ENCODE peak calls at places on chromosomes 2 and 18, in ten cellular contexts. D is astrocyte of the spinal cord, I is choroid plexus epithelial cell, B is H1, H is tibial artery, F is uterus, E is cardiac muscle cell, Z is IMR-90, L is AG04450, O is heart right ventricle. Q is an unnamed sample.

GRCh38 chr2:149330127-149331022 is at the start of gene LYPD6:
- DNase-seq in D (peak), I (peak), B (no peak), H (peak), F (peak), E (peak), Z (peak), L (no peak), O (peak), Q (peak)

GRCh38 chr18:8051388-8051787 is 484.3 kb downstream of the PTPRM start:
- DNase-seq in D (peak), I (peak), B (no peak), H (no peak), F (no peak), E (no peak), Z (peak), L (no peak), O (no peak), Q (no peak)

GRCh38 chr2:95316466-95317122 is 19.4 kb downstream of the KCNIP3 start:
- DNase-seq in D (peak), I (peak), B (no peak), H (no peak), F (no peak), E (no peak), Z (peak), L (no peak), O (peak), Q (peak)

GRCh38 chr2:183359867-183360266 is 235.6 kb downstream of the NUP35 start:
- DNase-seq in D (peak), I (peak), B (no peak), H (no peak), F (no peak), E (no peak), Z (no peak), L (no peak), O (no peak), Q (peak)

GRCh38 chr2:105910497-105911238 is 166.0 kb downstream of the NCK2 start:
- DNase-seq in D (no peak), I (no peak), B (no peak), H (no peak), F (no peak), E (no peak), Z (no peak), L (no peak), O (no peak), Q (no peak)

GRCh38 chr2:26195006-26195961 is 22.4 kb downstream of the GAREM2 start:
- DNase-seq in D (no peak), I (no peak), B (no peak), H (no peak), F (no peak), E (peak), Z (no peak), L (no peak), O (no peak), Q (peak)

GRCh38 chr2:38592951-38593350 is 9.8 kb downstream of the HNRNPLL start:
- DNase-seq in D (no peak), I (peak), B (no peak), H (no peak), F (no peak), E (no peak), Z (peak), L (no peak), O (no peak), Q (peak)

GRCh38 chr18:24862225-24862893 is 401.9 kb downstream of the HRH4 start:
- DNase-seq in D (no peak), I (no peak), B (no peak), H (no peak), F (no peak), E (no peak), Z (no peak), L (no peak), O (no peak), Q (no peak)

GRCh38 chr2:159156834-159157233 is 129.7 kb downstream of the WDSUB1 start:
- DNase-seq in D (no peak), I (no peak), B (no peak), H (no peak), F (no peak), E (no peak), Z (no peak), L (no peak), O (no peak), Q (no peak)

GRCh38 chr18:46916551-46917107 is 678 bp downstream of the PIAS2 start:
- DNase-seq in D (peak), I (peak), B (no peak), H (no peak), F (no peak), E (no peak), Z (peak), L (no peak), O (no peak), Q (peak)

GRCh38 chr2:80706951-80707350 is 402.4 kb upstream of the LRRTM1 start:
- DNase-seq in D (no peak), I (no peak), B (no peak), H (no peak), F (no peak), E (no peak), Z (peak), L (no peak), O (no peak), Q (no peak)

GRCh38 chr2:66497706-66498596 is 63.0 kb downstream of the MEIS1 start:
- DNase-seq in D (no peak), I (no peak), B (no peak), H (no peak), F (no peak), E (no peak), Z (no peak), L (no peak), O (no peak), Q (no peak)

GRCh38 chr2:153536105-153536504 is 57.5 kb upstream of the RPRM start:
- DNase-seq in D (no peak), I (no peak), B (no peak), H (no peak), F (no peak), E (no peak), Z (no peak), L (no peak), O (no peak), Q (no peak)

GRCh38 chr18:62944454-62944853 is 229.1 kb downstream of the PHLPP1 start:
- DNase-seq in D (no peak), I (peak), B (no peak), H (no peak), F (no peak), E (peak), Z (no peak), L (no peak), O (no peak), Q (no peak)

GRCh38 chr18:33720133-33720532 is 142.1 kb downstream of the ASXL3 start:
- DNase-seq in D (peak), I (peak), B (no peak), H (no peak), F (no peak), E (no peak), Z (peak), L (peak), O (no peak), Q (peak)

GRCh38 chr2:211241891-211242290 is 685.5 kb downstream of the CPS1 start:
- DNase-seq in D (no peak), I (no peak), B (no peak), H (no peak), F (no peak), E (no peak), Z (no peak), L (no peak), O (no peak), Q (no peak)

GRCh38 chr18:65526099-65526498 is 224.7 kb upstream of the CDH7 start:
- DNase-seq in D (no peak), I (no peak), B (no peak), H (no peak), F (no peak), E (no peak), Z (no peak), L (no peak), O (no peak), Q (no peak)

GRCh38 chr2:28906376-28906775 is 11.9 kb downstream of the WDR43 start:
- DNase-seq in D (no peak), I (peak), B (no peak), H (no peak), F (no peak), E (no peak), Z (peak), L (no peak), O (no peak), Q (no peak)

GRCh38 chr2:10345813-10346212 is 43.1 kb downstream of the HPCAL1 start:
- DNase-seq in D (no peak), I (no peak), B (no peak), H (no peak), F (no peak), E (no peak), Z (no peak), L (no peak), O (no peak), Q (no peak)

GRCh38 chr2:214220251-214220650 is 190.6 kb upstream of the VWC2L start:
- DNase-seq in D (no peak), I (no peak), B (no peak), H (no peak), F (no peak), E (no peak), Z (no peak), L (no peak), O (no peak), Q (no peak)

GRCh38 chr18:10020176-10020575 is 106.4 kb downstream of the VAPA start:
- DNase-seq in D (no peak), I (peak), B (no peak), H (no peak), F (no peak), E (no peak), Z (no peak), L (no peak), O (no peak), Q (peak)

GRCh38 chr2:129936334-129936934 is 43.0 kb upstream of the RAB6C start:
- DNase-seq in D (peak), I (no peak), B (no peak), H (peak), F (no peak), E (no peak), Z (no peak), L (no peak), O (no peak), Q (no peak)

GRCh38 chr2:17373736-17374135 is 144.5 kb downstream of the RAD51AP2 start:
- DNase-seq in D (peak), I (peak), B (no peak), H (no peak), F (no peak), E (no peak), Z (peak), L (peak), O (no peak), Q (peak)

GRCh38 chr2:17375262-17375661 is 143.0 kb downstream of the RAD51AP2 start:
- DNase-seq in D (peak), I (peak), B (no peak), H (no peak), F (no peak), E (peak), Z (no peak), L (no peak), O (no peak), Q (no peak)

GRCh38 chr2:17373041-17373440 is 145.2 kb downstream of the RAD51AP2 start:
- DNase-seq in D (peak), I (peak), B (no peak), H (no peak), F (no peak), E (no peak), Z (peak), L (no peak), O (no peak), Q (peak)
- TF ChIP-seq CTCF in D (no peak), I (no peak), B (no peak), H (no peak), F (no peak), E (no peak), Z (no peak), L (no peak), O (no peak), Q (no peak)

DNA sequence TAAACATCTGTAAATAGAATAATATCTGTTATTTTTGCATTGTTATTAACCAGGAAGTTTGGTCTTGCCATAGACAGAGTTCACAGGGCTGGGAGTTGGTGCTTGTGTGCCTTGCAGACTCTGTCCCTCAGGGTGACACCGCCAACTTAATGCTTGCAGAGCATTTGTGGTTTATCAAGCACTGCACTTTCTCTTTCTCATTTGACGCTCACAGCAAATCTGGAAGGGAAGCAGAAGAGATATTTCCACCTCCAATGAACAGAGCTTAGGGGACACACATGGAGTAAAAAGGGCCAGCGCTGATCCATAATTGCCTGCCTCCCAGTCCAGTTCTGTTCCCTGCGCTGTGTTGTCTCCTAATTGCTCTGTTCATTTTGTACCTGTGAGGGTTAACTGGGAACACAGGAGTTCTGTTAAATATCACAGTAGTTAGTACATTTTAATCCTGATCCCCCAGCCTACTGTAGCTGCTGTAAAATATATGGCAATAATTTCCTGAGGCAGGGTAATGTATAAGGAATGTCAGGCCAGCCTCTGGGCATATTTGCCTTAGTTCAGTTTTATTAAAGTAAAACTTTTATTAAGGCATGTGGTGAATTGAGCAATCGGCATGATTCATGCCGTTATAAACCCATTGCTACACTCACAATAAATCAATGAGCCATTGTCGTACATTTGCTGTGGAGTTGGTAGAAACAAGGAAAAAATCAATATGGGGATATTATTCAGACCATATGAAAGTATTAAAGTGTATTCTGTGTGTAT is 182.5 kb upstream of the OSR1 start:
- DNase-seq in D (peak), I (peak), B (no peak), H (no peak), F (no peak), E (no peak), Z (peak), L (peak), O (no peak), Q (peak)
- H3K4me3 ChIP-seq in D (no peak), I (no peak), B (no peak), H (no peak), F (no peak), E (no peak), Z (no peak), L (no peak), O (no peak), Q (no peak)

DNA sequence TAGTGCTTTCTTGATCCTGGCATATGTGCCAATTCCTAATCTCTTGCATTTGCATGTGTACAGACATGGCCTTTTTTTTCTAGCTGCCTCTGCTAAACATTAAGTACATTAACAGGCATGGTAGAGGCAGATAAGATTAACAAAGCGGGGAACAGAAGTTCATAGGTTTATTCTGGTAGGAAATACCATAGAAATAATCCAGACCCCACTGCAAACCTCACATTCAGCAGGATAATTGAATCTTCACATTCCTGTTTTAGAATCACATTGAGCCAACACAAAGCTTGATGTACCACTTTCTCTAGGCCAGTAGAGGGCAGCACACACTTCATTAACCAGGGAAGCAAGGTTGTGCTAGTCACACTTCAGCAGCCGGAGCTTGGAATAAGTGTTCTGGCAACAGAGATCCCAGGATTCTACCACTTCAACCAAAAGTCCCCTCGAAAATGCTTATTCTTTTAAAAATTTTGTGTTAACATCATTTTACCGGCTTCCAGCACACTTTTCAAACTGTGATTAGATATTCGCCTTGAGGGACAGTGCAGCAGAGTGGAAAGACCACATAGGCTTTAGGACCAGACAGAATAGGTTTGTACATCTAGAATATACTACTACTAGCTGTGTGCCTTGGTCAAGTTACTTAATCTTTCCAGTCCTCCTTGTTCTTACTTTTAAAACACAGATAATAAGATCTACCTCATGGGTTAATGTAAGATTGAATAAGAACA is 420.2 kb upstream of the CHST9 start:
- DNase-seq in D (peak), I (peak), B (no peak), H (peak), F (peak), E (peak), Z (peak), L (peak), O (no peak), Q (peak)
- TF ChIP-seq CTCF in D (peak), I (peak), B (peak), H (peak), F (peak), E (peak), Z (peak), L (peak), O (peak), Q (peak)

GRCh38 chr2:133341575-133341974 is 226.7 kb downstream of the NCKAP5 start:
- DNase-seq in D (no peak), I (no peak), B (no peak), H (no peak), F (no peak), E (no peak), Z (no peak), L (no peak), O (no peak), Q (no peak)
- H3K4me3 ChIP-seq in D (no peak), I (no peak), B (no peak), H (no peak), F (no peak), E (no peak), Z (no peak), L (no peak), O (no peak), Q (no peak)